ENCODE peak calls at places on chromosomes 3 and 15, in eight cellular contexts. B is RWPE1; O is stimulated activated CD8-positive, alpha-beta memory T cell treated with anti-CD3 and anti-CD28 coated beads, Interleukin-12 subunit alpha, Interleukin-12 subunit beta, amount 100 ng/mL, for 4 hours; V is chondrocyte; F is HEK293T; I is cerebellar nuclear complex; E is activated T-cell treated with anti-CD3 and anti-CD28 coated beads for 1 hour; G is renal cortical epithelial cell. P is an unnamed sample.

GRCh38 chr3:28716939-28717338 is 368.3 kb upstream of the AZI2 start:
- DNase-seq in F (no peak), E (no peak), V (no peak), I (no peak), O (no peak), B (no peak), G (no peak), P (no peak)

GRCh38 chr15:74182131-74182530 is 8.6 kb downstream of the ISLR start:
- DNase-seq in V (peak), B (no peak), F (no peak), O (no peak), G (no peak), E (no peak), I (no peak), P (no peak)

GRCh38 chr15:91186892-91187644 is 87.0 kb downstream of the SV2B start:
- DNase-seq in V (no peak), B (peak), O (no peak), G (peak), E (no peak), I (no peak), F (no peak), P (no peak)

GRCh38 chr15:41233367-41233771 is 2.3 kb downstream of the CHP1 start:
- DNase-seq in O (no peak), F (no peak), V (no peak), E (no peak), B (peak), I (no peak), G (peak), P (no peak)

GRCh38 chr3:183812746-183813445 is 12.5 kb downstream of the MAP6D1 start:
- DNase-seq in F (no peak), V (no peak), E (no peak), B (peak), G (no peak), O (no peak), I (peak), P (no peak)

GRCh38 chr3:12979151-12979946 is 93.9 kb downstream of the IQSEC1 start:
- DNase-seq in E (no peak), B (no peak), I (no peak), F (no peak), G (no peak), V (no peak), O (no peak), P (peak)

GRCh38 chr3:98733055-98733777 is 29.9 kb upstream of the ST3GAL6 start:
- DNase-seq in G (no peak), V (no peak), O (no peak), E (no peak), I (no peak), F (peak), B (peak), P (peak)

GRCh38 chr3:195110647-195111321 is 160.2 kb downstream of the XXYLT1 start:
- DNase-seq in B (no peak), I (no peak), F (no peak), G (no peak), E (no peak), V (no peak), O (no peak), P (no peak)

GRCh38 chr3:14306167-14306566 is 96.2 kb upstream of the SLC6A6 start:
- DNase-seq in I (no peak), F (no peak), G (no peak), B (no peak), E (no peak), O (no peak), V (no peak), P (no peak)

GRCh38 chr15:67178569-67179210 is 75.8 kb downstream of the AAGAB start:
- DNase-seq in E (no peak), V (peak), O (no peak), I (no peak), B (no peak), F (no peak), G (peak), P (no peak)

P was measured in naive thymus-derived CD8-positive, alpha-beta T cell.